ENCODE peak calls at places on chromosomes 1 and 21, in five cellular contexts. V is astrocyte of the spinal cord, C is fibroblast of lung, Y is astrocyte of the cerebellum, P is Panc1. Q is an unnamed sample.

GRCh38 chr1:32702599-32703478 is at the start of gene SYNC:
- DNase-seq in V (peak; percentile 85), C (peak; percentile 51), Y (peak; percentile 68), P (no peak), Q (no peak)

GRCh38 chr1:156103521-156103947 is 11.0 kb upstream of the LMNA start:
- DNase-seq in V (peak; percentile 59), C (peak; percentile 68), Y (no peak), P (no peak), Q (no peak)

GRCh38 chr1:185533596-185533995 is 200.6 kb upstream of the HMCN1 start:
- DNase-seq in V (no peak), C (no peak), Y (no peak), P (no peak), Q (no peak)

GRCh38 chr1:45622267-45622890 is 1.5 kb downstream of the CCDC17 start:
- DNase-seq in V (no peak), C (no peak), Y (no peak), P (no peak), Q (no peak)

GRCh38 chr1:91864017-91864700 is 21.8 kb downstream of the TGFBR3 start:
- DNase-seq in V (peak; percentile 43), C (peak; percentile 35), Y (no peak), P (no peak), Q (no peak)

GRCh38 chr1:111600886-111601386 is 18.7 kb upstream of the RAP1A start:
- DNase-seq in V (no peak), C (no peak), Y (no peak), P (no peak), Q (no peak)

GRCh38 chr21:25734654-25735220 is at the start of the genes ATP5PF and GABPA:
- DNase-seq in V (peak; percentile 99), C (peak; percentile 99), Y (peak; percentile 97), P (peak; percentile 83), Q (peak; percentile 91)

GRCh38 chr1:106620521-106620954 is 435.9 kb upstream of the PRMT6 start:
- DNase-seq in V (peak; percentile 80), C (peak; percentile 78), Y (peak; percentile 13), P (peak; percentile 4), Q (peak; percentile 90)

GRCh38 chr1:8363764-8364301 is 45.9 kb downstream of the SLC45A1 start:
- DNase-seq in V (no peak), C (no peak), Y (no peak), P (no peak), Q (no peak)

GRCh38 chr1:85583355-85584263 is 3.0 kb downstream of the CCN1 start:
- DNase-seq in V (no peak), C (no peak), Y (peak; percentile 67), P (peak; percentile 84), Q (no peak)

GRCh38 chr1:85581138-85581801 is 709 bp downstream of the CCN1 start:
- DNase-seq in V (peak; percentile 87), C (peak; percentile 94), Y (peak; percentile 53), P (peak; percentile 76), Q (no peak)

GRCh38 chr1:85582687-85583354 is 2.3 kb downstream of the CCN1 start:
- DNase-seq in V (no peak), C (peak; percentile 55), Y (no peak), P (peak; percentile 91), Q (no peak)

GRCh38 chr1:85580046-85580411 is 532 bp upstream of the CCN1 start:
- DNase-seq in V (peak; percentile 79), C (peak; percentile 66), Y (peak; percentile 51), P (peak; percentile 85), Q (no peak)

DNA sequence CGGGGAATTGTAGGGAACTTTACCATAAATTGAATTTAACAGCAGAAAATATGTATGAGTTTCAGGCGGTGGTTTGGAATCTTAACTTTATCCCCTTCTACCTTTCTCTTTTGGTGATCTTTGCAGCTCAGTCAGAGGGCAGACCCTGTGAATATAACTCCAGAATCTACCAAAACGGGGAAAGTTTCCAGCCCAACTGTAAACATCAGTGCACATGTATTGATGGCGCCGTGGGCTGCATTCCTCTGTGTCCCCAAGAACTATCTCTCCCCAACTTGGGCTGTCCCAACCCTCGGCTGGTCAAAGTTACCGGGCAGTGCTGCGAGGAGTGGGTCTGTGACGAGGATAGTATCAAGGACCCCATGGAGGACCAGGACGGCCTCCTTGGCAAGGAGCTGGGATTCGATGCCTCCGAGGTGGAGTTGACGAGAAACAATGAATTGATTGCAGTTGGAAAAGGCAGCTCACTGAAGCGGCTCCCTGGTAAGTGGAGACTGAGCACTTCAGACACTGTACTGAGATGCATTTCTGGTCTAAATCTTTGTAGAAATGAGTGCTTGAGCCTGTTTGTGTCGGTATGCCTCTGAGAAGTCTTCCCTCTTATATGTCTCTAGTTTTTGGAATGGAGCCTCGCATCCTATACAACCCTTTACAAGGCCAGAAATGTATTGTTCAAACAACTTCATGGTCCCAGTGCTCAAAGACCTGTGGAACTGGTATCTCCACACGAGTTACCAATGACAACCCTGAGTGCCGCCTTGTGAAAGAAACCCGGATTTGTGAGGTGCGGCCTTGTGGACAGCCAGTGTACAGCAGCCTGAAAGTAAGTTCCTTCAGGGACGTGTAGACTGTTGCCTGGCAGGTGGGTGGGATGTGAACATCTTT is 1.5 kb downstream of the CCN1 start:
- DNase-seq in V (peak; percentile 82), C (peak; percentile 81), Y (no peak), P (peak; percentile 96), Q (no peak)
- H3K4me3 ChIP-seq in V (peak overlapping the region; percentile 79), C (peak overlapping the region; percentile 77), Y (peak overlapping the region; percentile 88), P (peak overlapping the region; percentile 88), Q (peak overlapping the region; percentile 96)

DNA sequence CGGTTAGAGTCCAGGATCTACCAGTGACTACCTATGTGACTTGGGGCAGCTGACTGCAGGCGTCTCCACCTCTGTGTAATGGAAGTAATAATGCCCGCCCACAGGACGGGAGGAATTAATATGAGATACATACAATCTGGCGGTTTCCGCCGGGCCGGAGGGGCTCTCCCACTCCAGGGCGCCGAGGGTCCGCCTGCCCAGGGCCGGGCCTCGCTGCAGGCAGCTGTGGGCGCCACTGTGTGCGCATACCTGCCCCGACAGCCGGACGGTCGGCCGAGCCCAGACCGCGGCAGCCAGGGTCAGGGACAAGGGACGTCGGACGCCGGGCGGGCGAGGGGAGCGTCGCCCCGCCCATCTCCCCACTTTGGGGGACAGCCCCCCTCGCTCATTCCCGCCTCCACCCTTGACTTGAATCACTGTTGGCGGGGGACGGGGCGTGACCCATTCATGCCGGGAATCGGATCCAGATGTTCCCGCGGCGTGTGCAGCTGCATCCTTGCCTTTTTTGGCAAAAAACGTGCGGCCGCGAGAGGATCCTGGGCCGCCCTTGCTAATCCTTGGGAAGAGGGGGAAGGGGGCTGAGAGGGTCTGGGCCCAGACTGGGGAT is 6.1 kb upstream of the SF3A3 start:
- DNase-seq in V (peak; percentile 95), C (peak; percentile 96), Y (no peak), P (no peak), Q (no peak)
- H3K4me3 ChIP-seq in V (peak overlapping the region; percentile 12), C (peak overlapping the region; percentile 42), Y (peak overlapping the region; percentile 35), P (peak overlapping the region; percentile 58), Q (peak overlapping the region; percentile 31)

GRCh38 chr1:68112835-68113243 is 62.4 kb upstream of the DIRAS3 start:
- DNase-seq in V (peak; percentile 87), C (peak; percentile 86), Y (peak; percentile 64), P (no peak), Q (no peak)
- H3K4me3 ChIP-seq in V (no peak overlapping the region), C (no peak overlapping the region), Y (no peak overlapping the region), P (no peak overlapping the region), Q (no peak overlapping the region)

GRCh38 chr1:21659099-21659923 is 9.8 kb downstream of the RAP1GAP start:
- DNase-seq in V (peak; percentile 56), C (peak; percentile 41), Y (no peak), P (no peak), Q (no peak)
- H3K4me3 ChIP-seq in V (no peak overlapping the region), C (no peak overlapping the region), Y (no peak overlapping the region), P (peak overlapping the region; percentile 31), Q (peak overlapping the region; percentile 9)

GRCh38 chr21:31142600-31142999 is 104.3 kb upstream of the KRTAP19-8 start:
- DNase-seq in V (no peak), C (no peak), Y (no peak), P (no peak), Q (no peak)

GRCh38 chr21:31143021-31143420 is 104.7 kb upstream of the KRTAP19-8 start:
- DNase-seq in V (no peak), C (no peak), Y (no peak), P (no peak), Q (no peak)

GRCh38 chr21:31140025-31140424 is 101.7 kb upstream of the KRTAP19-8 start:
- DNase-seq in V (no peak), C (no peak), Y (no peak), P (no peak), Q (no peak)

GRCh38 chr21:31137951-31138350 is 99.7 kb upstream of the KRTAP19-8 start:
- DNase-seq in V (no peak), C (no peak), Y (no peak), P (no peak), Q (no peak)

DNA sequence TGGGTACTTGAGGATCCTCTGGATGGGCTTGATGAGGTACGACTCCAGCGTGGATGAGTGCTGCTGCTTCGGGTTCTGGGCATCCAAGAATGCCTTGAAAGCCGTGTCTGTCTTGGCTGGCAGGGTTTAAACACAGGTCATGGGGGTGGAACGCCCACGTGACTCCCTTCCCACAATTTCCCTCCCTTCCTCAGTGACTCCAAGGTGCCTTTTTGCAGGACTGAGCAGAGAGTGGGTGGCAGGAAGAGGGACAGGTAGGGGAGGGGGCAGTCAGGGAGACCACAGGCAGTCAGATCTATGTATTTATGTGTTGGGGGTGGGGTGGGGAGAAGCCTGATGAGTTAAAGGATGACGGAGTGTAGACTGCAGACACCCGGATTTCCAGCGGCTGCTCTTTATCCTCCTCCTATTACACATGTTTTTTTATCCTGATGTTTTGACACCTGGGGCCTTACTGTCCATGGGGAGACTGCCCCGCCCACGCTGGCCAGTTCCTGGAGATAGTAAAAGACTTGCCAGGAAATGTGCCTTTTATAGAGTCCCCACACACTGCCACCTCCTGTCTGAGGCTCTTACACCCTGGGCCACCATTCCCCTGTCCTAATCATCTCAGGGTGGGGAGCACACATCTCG is 103.2 kb upstream of the KRTAP19-8 start:
- DNase-seq in V (no peak), C (no peak), Y (no peak), P (no peak), Q (peak; percentile 34)
- H3K4me3 ChIP-seq in V (no peak overlapping the region), C (no peak overlapping the region), Y (no peak overlapping the region), P (no peak overlapping the region), Q (no peak overlapping the region)

GRCh38 chr21:14607262-14607661 is 61.1 kb upstream of the SAMSN1 start:
- DNase-seq in V (peak; percentile 5), C (no peak), Y (no peak), P (no peak), Q (no peak)

GRCh38 chr21:14598065-14598464 is 52.0 kb upstream of the SAMSN1 start:
- DNase-seq in V (no peak), C (no peak), Y (no peak), P (no peak), Q (no peak)

GRCh38 chr21:14600569-14601308 is 54.6 kb upstream of the SAMSN1 start:
- DNase-seq in V (no peak), C (no peak), Y (no peak), P (no peak), Q (no peak)

GRCh38 chr21:14603202-14603601 is 57.1 kb upstream of the SAMSN1 start:
- DNase-seq in V (peak; percentile 90), C (peak; percentile 52), Y (peak; percentile 67), P (no peak), Q (peak; percentile 31)

GRCh38 chr21:14602418-14602987 is 56.4 kb upstream of the SAMSN1 start:
- DNase-seq in V (no peak), C (no peak), Y (no peak), P (no peak), Q (no peak)
- H3K4me3 ChIP-seq in V (no peak overlapping the region), C (no peak overlapping the region), Y (no peak overlapping the region), P (peak overlapping the region; percentile 8), Q (no peak overlapping the region)

Q was measured in kidney epithelial cell.